ENCODE peak calls at places on chromosomes 5 and 9, in eight cellular contexts. Q, J, S, Y, X, M, Z and O are unnamed samples.

GRCh38 chr9:134365791-134366222 is 39.6 kb downstream of the RXRA start:
- DNase-seq in M (peak; percentile 89), X (no peak), Z (no peak), Y (no peak), S (no peak), Q (peak; percentile 73), J (peak; percentile 80), O (no peak)

GRCh38 chr5:33260098-33260497 is 180.7 kb upstream of the TARS1 start:
- DNase-seq in X (peak; percentile 29), S (no peak), M (no peak), J (no peak), Z (no peak), Q (peak; percentile 46), Y (no peak), O (no peak)

GRCh38 chr9:113184089-113184488 is 33.3 kb downstream of the SLC31A2 start:
- DNase-seq in Q (no peak), X (no peak), Y (no peak), Z (no peak), S (no peak), M (no peak), J (no peak), O (no peak)

GRCh38 chr9:124621371-124622328 is 114.5 kb upstream of the NR5A1 start:
- DNase-seq in Y (no peak), J (no peak), S (no peak), Z (peak; percentile 36), M (no peak), Q (peak; percentile 84), X (peak; percentile 68), O (no peak)

GRCh38 chr5:128132499-128132898 is 48.9 kb downstream of the SLC12A2 start:
- DNase-seq in Q (no peak), Z (no peak), X (no peak), M (no peak), S (no peak), Y (no peak), J (no peak), O (no peak)

GRCh38 chr9:124258765-124259272 is 1.1 kb downstream of the NEK6 start:
- DNase-seq in Q (peak; percentile 25), J (no peak), X (peak; percentile 32), S (no peak), Z (peak; percentile 38), M (no peak), Y (no peak), O (no peak)

GRCh38 chr5:172505403-172505759 is 51.1 kb upstream of the SH3PXD2B start:
- DNase-seq in S (no peak), X (no peak), Z (no peak), Q (no peak), J (no peak), M (no peak), Y (no peak), O (no peak)

GRCh38 chr9:132020845-132021510 is 58.7 kb downstream of the MED27 start:
- DNase-seq in S (no peak), Z (no peak), M (no peak), J (no peak), Q (no peak), Y (no peak), X (no peak), O (no peak)

GRCh38 chr5:57199866-57200265 is 26.0 kb downstream of the GPBP1 start:
- DNase-seq in X (no peak), Z (no peak), J (no peak), Q (no peak), S (no peak), M (no peak), Y (no peak), O (no peak)